ENCODE peak calls at places on chromosomes 3 and 15, in seven cellular contexts. One of them, this sample, is unnamed.

GRCh38 chr3:164018500-164018899 is 1059.8 kb downstream of the SI start:
- DNase-seq in A549: no peak
- DNase-seq in gastrocnemius medialis: no peak
- DNase-seq in GM12878: no peak
- DNase-seq in adrenal gland: no peak
- DNase-seq in breast epithelium: no peak
- DNase-seq in testis: no peak
- DNase-seq in this sample: no peak

GRCh38 chr3:56753206-56753605 is 48.5 kb downstream of the ARHGEF3 start:
- DNase-seq in gastrocnemius medialis: no peak
- DNase-seq in testis: no peak
- DNase-seq in breast epithelium: no peak
- DNase-seq in GM12878: peak; percentile 87
- DNase-seq in adrenal gland: no peak
- DNase-seq in A549: no peak
- DNase-seq in this sample: no peak

GRCh38 chr3:135756016-135756695 is 209.4 kb upstream of the PPP2R3A start:
- DNase-seq in A549: no peak
- DNase-seq in testis: no peak
- DNase-seq in gastrocnemius medialis: no peak
- DNase-seq in breast epithelium: no peak
- DNase-seq in GM12878: no peak
- DNase-seq in adrenal gland: no peak
- DNase-seq in this sample: no peak

GRCh38 chr3:132626955-132627354 is 29.9 kb downstream of the ACKR4 start:
- DNase-seq in adrenal gland: no peak
- DNase-seq in breast epithelium: no peak
- DNase-seq in GM12878: no peak
- DNase-seq in gastrocnemius medialis: no peak
- DNase-seq in testis: no peak
- DNase-seq in A549: no peak
- DNase-seq in this sample: no peak

GRCh38 chr3:108486910-108487309 is 23.5 kb downstream of the MYH15 start:
- DNase-seq in testis: no peak
- DNase-seq in A549: peak; percentile 30
- DNase-seq in breast epithelium: no peak
- DNase-seq in adrenal gland: peak; percentile 85
- DNase-seq in gastrocnemius medialis: peak; percentile 56
- DNase-seq in GM12878: no peak
- DNase-seq in this sample: no peak

GRCh38 chr3:168467085-168467714 is 371.5 kb upstream of the GOLIM4 start:
- DNase-seq in gastrocnemius medialis: no peak
- DNase-seq in adrenal gland: no peak
- DNase-seq in GM12878: peak; percentile 21
- DNase-seq in testis: peak; percentile 17
- DNase-seq in breast epithelium: no peak
- DNase-seq in A549: peak; percentile 7
- DNase-seq in this sample: peak; percentile 29

GRCh38 chr3:9121366-9121765 is 128.1 kb downstream of the SRGAP3 start:
- DNase-seq in GM12878: no peak
- DNase-seq in gastrocnemius medialis: no peak
- DNase-seq in breast epithelium: no peak
- DNase-seq in adrenal gland: no peak
- DNase-seq in testis: no peak
- DNase-seq in A549: no peak
- DNase-seq in this sample: no peak

GRCh38 chr3:165519687-165520086 is 317.5 kb downstream of the BCHE start:
- DNase-seq in breast epithelium: no peak
- DNase-seq in testis: no peak
- DNase-seq in GM12878: no peak
- DNase-seq in A549: no peak
- DNase-seq in adrenal gland: no peak
- DNase-seq in gastrocnemius medialis: no peak
- DNase-seq in this sample: no peak

GRCh38 chr3:156691920-156692319 is 17.5 kb downstream of the TIPARP start:
- DNase-seq in A549: peak; percentile 36
- DNase-seq in gastrocnemius medialis: no peak
- DNase-seq in adrenal gland: no peak
- DNase-seq in GM12878: no peak
- DNase-seq in testis: no peak
- DNase-seq in breast epithelium: no peak
- DNase-seq in this sample: no peak

GRCh38 chr3:156728267-156728985 is 54.0 kb downstream of the TIPARP start:
- DNase-seq in adrenal gland: no peak
- DNase-seq in gastrocnemius medialis: no peak
- DNase-seq in GM12878: no peak
- DNase-seq in A549: peak; percentile 22
- DNase-seq in testis: no peak
- DNase-seq in breast epithelium: no peak
- DNase-seq in this sample: no peak

GRCh38 chr3:182185341-182185740 is 473.6 kb downstream of the SOX2 start:
- DNase-seq in A549: no peak
- DNase-seq in testis: no peak
- DNase-seq in breast epithelium: no peak
- DNase-seq in gastrocnemius medialis: no peak
- DNase-seq in GM12878: no peak
- DNase-seq in adrenal gland: no peak
- DNase-seq in this sample: no peak

GRCh38 chr3:83928391-83928790 is 1030.4 kb upstream of the CADM2 start:
- DNase-seq in adrenal gland: no peak
- DNase-seq in gastrocnemius medialis: no peak
- DNase-seq in A549: peak; percentile 60
- DNase-seq in testis: peak; percentile 80
- DNase-seq in GM12878: no peak
- DNase-seq in breast epithelium: no peak
- DNase-seq in this sample: no peak

GRCh38 chr3:150252462-150252861 is 155.6 kb upstream of the TSC22D2 start:
- DNase-seq in breast epithelium: no peak
- DNase-seq in GM12878: no peak
- DNase-seq in A549: peak; percentile 23
- DNase-seq in gastrocnemius medialis: no peak
- DNase-seq in adrenal gland: no peak
- DNase-seq in testis: no peak
- DNase-seq in this sample: no peak

GRCh38 chr3:45790611-45791010 is 5.7 kb downstream of the SLC6A20 start:
- DNase-seq in A549: no peak
- DNase-seq in GM12878: no peak
- DNase-seq in breast epithelium: no peak
- DNase-seq in gastrocnemius medialis: no peak
- DNase-seq in adrenal gland: no peak
- DNase-seq in testis: no peak
- DNase-seq in this sample: no peak

GRCh38 chr3:42853056-42853455 is 22.6 kb downstream of the CYP8B1 start:
- DNase-seq in adrenal gland: no peak
- DNase-seq in testis: no peak
- DNase-seq in GM12878: no peak
- DNase-seq in gastrocnemius medialis: no peak
- DNase-seq in breast epithelium: no peak
- DNase-seq in A549: no peak
- DNase-seq in this sample: no peak

GRCh38 chr15:22902578-22902977 is 64.1 kb downstream of the NIPA2 start:
- DNase-seq in adrenal gland: no peak
- DNase-seq in A549: no peak
- DNase-seq in gastrocnemius medialis: no peak
- DNase-seq in GM12878: no peak
- DNase-seq in breast epithelium: no peak
- DNase-seq in testis: no peak
- DNase-seq in this sample: no peak

GRCh38 chr3:156160653-156161052 is 40.3 kb downstream of the KCNAB1 start:
- DNase-seq in gastrocnemius medialis: no peak
- DNase-seq in adrenal gland: no peak
- DNase-seq in testis: no peak
- DNase-seq in A549: no peak
- DNase-seq in GM12878: peak; percentile 23
- DNase-seq in breast epithelium: no peak
- DNase-seq in this sample: no peak

GRCh38 chr15:68691667-68692066 is 112.9 kb downstream of the CORO2B start:
- DNase-seq in A549: no peak
- DNase-seq in gastrocnemius medialis: no peak
- DNase-seq in testis: no peak
- DNase-seq in adrenal gland: peak; percentile 56
- DNase-seq in breast epithelium: peak; percentile 48
- DNase-seq in GM12878: no peak
- DNase-seq in this sample: peak; percentile 30

GRCh38 chr3:16511561-16512434 is 1.7 kb downstream of the RFTN1 start:
- DNase-seq in adrenal gland: peak; percentile 84
- DNase-seq in A549: no peak
- DNase-seq in GM12878: peak; percentile 98
- DNase-seq in breast epithelium: peak; percentile 30
- DNase-seq in gastrocnemius medialis: peak; percentile 61
- DNase-seq in testis: peak; percentile 37
- DNase-seq in this sample: peak; percentile 36

GRCh38 chr3:132256984-132257383 is 60.2 kb upstream of the ACP3 start:
- DNase-seq in A549: peak; percentile 53
- DNase-seq in adrenal gland: peak; percentile 52
- DNase-seq in breast epithelium: peak; percentile 20
- DNase-seq in GM12878: no peak
- DNase-seq in testis: peak; percentile 47
- DNase-seq in gastrocnemius medialis: no peak
- DNase-seq in this sample: peak; percentile 13

GRCh38 chr15:43779016-43779415 is 2.2 kb upstream of the ELL3 start:
- DNase-seq in breast epithelium: no peak
- DNase-seq in testis: no peak
- DNase-seq in gastrocnemius medialis: no peak
- DNase-seq in GM12878: no peak
- DNase-seq in adrenal gland: no peak
- DNase-seq in A549: no peak
- DNase-seq in this sample: no peak

GRCh38 chr3:23221136-23221535 is 18.0 kb downstream of the UBE2E2 start:
- DNase-seq in A549: no peak
- DNase-seq in gastrocnemius medialis: no peak
- DNase-seq in adrenal gland: no peak
- DNase-seq in breast epithelium: no peak
- DNase-seq in testis: no peak
- DNase-seq in GM12878: no peak
- DNase-seq in this sample: no peak

GRCh38 chr3:39378092-39378491 is 5.1 kb upstream of the SLC25A38 start:
- DNase-seq in adrenal gland: peak; percentile 80
- DNase-seq in testis: peak; percentile 71
- DNase-seq in gastrocnemius medialis: no peak
- DNase-seq in GM12878: no peak
- DNase-seq in breast epithelium: no peak
- DNase-seq in A549: peak; percentile 65
- DNase-seq in this sample: peak; percentile 75

GRCh38 chr15:34721157-34721801 is 33.5 kb downstream of the GJD2 start:
- DNase-seq in GM12878: no peak
- DNase-seq in testis: no peak
- DNase-seq in adrenal gland: no peak
- DNase-seq in gastrocnemius medialis: no peak
- DNase-seq in A549: no peak
- DNase-seq in breast epithelium: no peak
- DNase-seq in this sample: no peak
- H3K4me1 ChIP-seq in GM12878: no peaks in the 10 kb centered on the region
- H3K4me1 ChIP-seq in testis: no peaks in the 10 kb centered on the region
- H3K4me1 ChIP-seq in adrenal gland: peaks cover 11% of the 10 kb centered on the region
- H3K4me1 ChIP-seq in gastrocnemius medialis: peaks cover 61% of the 10 kb centered on the region
- H3K4me1 ChIP-seq in A549: peaks cover 25% of the 10 kb centered on the region
- H3K4me1 ChIP-seq in breast epithelium: no peaks in the 10 kb centered on the region
- H3K4me1 ChIP-seq in this sample: peaks cover 8% of the 10 kb centered on the region

GRCh38 chr3:53231532-53232511 is 24.0 kb downstream of the TKT start:
- DNase-seq in adrenal gland: no peak
- DNase-seq in testis: no peak
- DNase-seq in breast epithelium: no peak
- DNase-seq in gastrocnemius medialis: no peak
- DNase-seq in A549: no peak
- DNase-seq in GM12878: no peak
- DNase-seq in this sample: no peak
- TF ChIP-seq POLR2A in adrenal gland: no peak
- TF ChIP-seq POLR2A in testis: no peak
- TF ChIP-seq POLR2A in breast epithelium: no peak
- TF ChIP-seq POLR2A in gastrocnemius medialis: no peak
- TF ChIP-seq POLR2A in A549: no peak
- TF ChIP-seq POLR2A in GM12878: peak; percentile 9
- TF ChIP-seq POLR2A in this sample: no peak

DNA sequence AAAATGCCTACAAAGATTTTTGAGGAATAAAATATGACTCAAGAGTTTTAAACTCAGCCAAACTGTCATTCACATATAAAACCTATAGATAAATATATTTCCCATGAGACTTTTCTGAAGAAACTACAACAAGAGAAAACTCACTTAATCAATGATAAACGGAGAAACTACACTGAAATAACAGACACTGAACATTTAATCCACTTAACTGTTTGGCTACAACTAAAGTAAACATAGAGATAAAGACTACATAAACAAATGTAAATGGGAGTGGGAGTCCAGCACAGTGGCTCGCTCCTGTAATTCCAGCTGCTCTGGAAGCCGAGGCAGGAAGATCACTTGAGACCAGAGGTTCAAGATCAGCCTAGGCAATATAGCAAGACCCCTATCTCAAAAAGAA is 79.2 kb downstream of the MEX3B start:
- DNase-seq in adrenal gland: no peak
- DNase-seq in testis: no peak
- DNase-seq in gastrocnemius medialis: no peak
- DNase-seq in A549: no peak
- DNase-seq in breast epithelium: no peak
- DNase-seq in GM12878: no peak
- DNase-seq in this sample: no peak
- TF ChIP-seq CTCF in adrenal gland: no peak
- TF ChIP-seq CTCF in testis: no peak
- TF ChIP-seq CTCF in gastrocnemius medialis: no peak
- TF ChIP-seq CTCF in A549: no peak
- TF ChIP-seq CTCF in breast epithelium: no peak
- TF ChIP-seq CTCF in GM12878: no peak
- TF ChIP-seq CTCF in this sample: no peak

DNA sequence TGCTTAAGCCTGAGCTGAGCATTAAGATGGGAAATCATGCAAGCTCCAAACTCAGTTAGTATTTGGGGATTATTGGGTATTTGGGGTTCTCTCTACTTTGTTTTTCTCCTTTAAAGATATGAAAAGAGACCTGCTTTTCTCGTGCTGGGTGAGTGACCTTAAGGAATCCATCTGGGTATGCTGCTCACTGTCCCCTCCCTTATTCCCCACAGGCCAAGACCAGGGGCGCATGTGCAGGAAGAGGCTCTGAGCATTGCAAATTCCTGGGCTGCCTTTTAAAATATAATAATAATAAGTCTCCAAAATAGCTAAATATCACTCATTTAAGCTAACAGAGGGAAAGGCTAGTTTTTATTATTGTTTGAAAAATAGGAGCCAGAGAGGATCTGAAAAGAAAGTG is 75.4 kb upstream of the HACD2 start:
- DNase-seq in GM12878: no peak
- DNase-seq in A549: no peak
- DNase-seq in testis: no peak
- DNase-seq in gastrocnemius medialis: no peak
- DNase-seq in adrenal gland: no peak
- DNase-seq in breast epithelium: no peak
- DNase-seq in this sample: no peak
- H3K4me1 ChIP-seq in GM12878: no peaks in the 10 kb centered on the region
- H3K4me1 ChIP-seq in A549: no peaks in the 10 kb centered on the region
- H3K4me1 ChIP-seq in testis: peaks cover 49% of the 10 kb centered on the region
- H3K4me1 ChIP-seq in gastrocnemius medialis: peaks cover 53% of the 10 kb centered on the region
- H3K4me1 ChIP-seq in adrenal gland: peaks cover 45% of the 10 kb centered on the region
- H3K4me1 ChIP-seq in breast epithelium: peaks cover 15% of the 10 kb centered on the region
- H3K4me1 ChIP-seq in this sample: peaks cover 8% of the 10 kb centered on the region

This sample was measured in body of pancreas.